ENCODE peak calls at places on chromosomes 6 and 20, in four cellular contexts. J is progenitor cell of endocrine pancreas; V is A549; N is activated T-helper 1 cell treated with anti-CD3 and anti-CD28 coated beads, Interleukin-12 subunit alpha, Interleukin-12 subunit beta, Interleukin-2, Interleukin-4 antibody, amounts not matched to agents 30 ng/mL and 10 ng/mL and 1 ng/mL, durations not matched to agents 14 hours and 24 hours and 36 hours. K is an unnamed sample.

GRCh38 chr6:121260651-121261102 is 73.6 kb downstream of the TBC1D32 start:
- DNase-seq in J (no peak), V (no peak), N (no peak), K (no peak)

GRCh38 chr6:25232478-25232877 is 46.7 kb upstream of the CARMIL1 start:
- DNase-seq in J (no peak), V (no peak), N (no peak), K (peak)

GRCh38 chr6:7787137-7787575 is 61.3 kb downstream of the BMP6 start:
- DNase-seq in J (no peak), V (no peak), N (no peak), K (peak)

GRCh38 chr6:45959534-45960195 is 56.0 kb downstream of the CLIC5 start:
- DNase-seq in J (no peak), V (no peak), N (no peak), K (peak)

GRCh38 chr20:973785-974194 is 28.3 kb downstream of the RSPO4 start:
- DNase-seq in J (no peak), V (peak), N (peak), K (peak)

GRCh38 chr20:3654326-3655031 is 8.7 kb downstream of the GFRA4 start:
- DNase-seq in J (no peak), V (no peak), N (no peak), K (no peak)

GRCh38 chr20:41340327-41341055 is at the start of gene LPIN3:
- DNase-seq in J (peak), V (peak), N (peak), K (peak)

GRCh38 chr6:129717287-129717686 is 7.3 kb upstream of the ARHGAP18 start:
- DNase-seq in J (no peak), V (no peak), N (no peak), K (no peak)

GRCh38 chr6:3318226-3318625 is 59.5 kb downstream of the PSMG4 start:
- DNase-seq in J (no peak), V (no peak), N (no peak), K (no peak)

GRCh38 chr20:539848-540247 is 3.7 kb downstream of the CSNK2A1 start:
- DNase-seq in J (no peak), V (no peak), N (no peak), K (no peak)

GRCh38 chr20:35215066-35215956 is 11.2 kb upstream of the MMP24 start:
- DNase-seq in J (no peak), V (peak), N (no peak), K (no peak)

GRCh38 chr6:7431594-7432390 is 42.2 kb downstream of the RIOK1 start:
- DNase-seq in J (no peak), V (no peak), N (no peak), K (no peak)